ENCODE peak calls at places on chromosomes 13 and 19, in seven cellular contexts. H, U, J, R, A, P and S are unnamed samples.

GRCh38 chr19:1260749-1261511 is 8.2 kb upstream of the CIRBP start:
- DNase-seq in H (peak), U (peak), J (peak), R (peak), A (peak), P (peak), S (peak)

GRCh38 chr19:32012886-32013635 is 332.3 kb upstream of the ZNF507 start:
- DNase-seq in H (no peak), U (no peak), J (no peak), R (no peak), A (no peak), P (no peak), S (no peak)

GRCh38 chr13:28582225-28582891 is 76.6 kb upstream of the POMP start:
- DNase-seq in H (no peak), U (no peak), J (no peak), R (no peak), A (no peak), P (no peak), S (no peak)

GRCh38 chr13:50915562-50915961 is 6.0 kb downstream of the RNASEH2B start:
- DNase-seq in H (no peak), U (no peak), J (no peak), R (no peak), A (no peak), P (no peak), S (no peak)

GRCh38 chr19:56119585-56119978 is 1.5 kb downstream of the ZNF787 start:
- DNase-seq in H (no peak), U (no peak), J (peak), R (peak), A (no peak), P (peak), S (no peak)

GRCh38 chr13:31264146-31264545 is 64.4 kb downstream of the B3GLCT start:
- DNase-seq in H (no peak), U (no peak), J (no peak), R (no peak), A (no peak), P (no peak), S (no peak)

GRCh38 chr19:45789035-45789786 is 3.4 kb downstream of the DMWD start:
- DNase-seq in H (peak), U (no peak), J (no peak), R (no peak), A (no peak), P (no peak), S (no peak)

GRCh38 chr19:34220472-34221063 is 33.8 kb upstream of the GARRE1 start:
- DNase-seq in H (peak), U (peak), J (peak), R (peak), A (peak), P (peak), S (no peak)

GRCh38 chr19:33862991-33863390 is 66.3 kb downstream of the KCTD15 start:
- DNase-seq in H (no peak), U (no peak), J (no peak), R (no peak), A (no peak), P (no peak), S (peak)

GRCh38 chr13:20359335-20359734 is 127.2 kb upstream of the GJB6 start:
- DNase-seq in H (no peak), U (peak), J (peak), R (no peak), A (no peak), P (no peak), S (no peak)

GRCh38 chr19:4553775-4554174 is 5.7 kb downstream of the SEMA6B start:
- DNase-seq in H (no peak), U (no peak), J (no peak), R (no peak), A (no peak), P (no peak), S (no peak)

GRCh38 chr19:4554717-4555116 is 4.8 kb downstream of the SEMA6B start:
- DNase-seq in H (no peak), U (no peak), J (no peak), R (no peak), A (no peak), P (no peak), S (no peak)

GRCh38 chr19:4552546-4552819 is 7.0 kb downstream of the SEMA6B start:
- DNase-seq in H (no peak), U (no peak), J (no peak), R (no peak), A (no peak), P (no peak), S (no peak)

GRCh38 chr19:4550479-4551050 is 8.9 kb downstream of the SEMA6B start:
- DNase-seq in H (no peak), U (no peak), J (no peak), R (no peak), A (no peak), P (no peak), S (no peak)

DNA sequence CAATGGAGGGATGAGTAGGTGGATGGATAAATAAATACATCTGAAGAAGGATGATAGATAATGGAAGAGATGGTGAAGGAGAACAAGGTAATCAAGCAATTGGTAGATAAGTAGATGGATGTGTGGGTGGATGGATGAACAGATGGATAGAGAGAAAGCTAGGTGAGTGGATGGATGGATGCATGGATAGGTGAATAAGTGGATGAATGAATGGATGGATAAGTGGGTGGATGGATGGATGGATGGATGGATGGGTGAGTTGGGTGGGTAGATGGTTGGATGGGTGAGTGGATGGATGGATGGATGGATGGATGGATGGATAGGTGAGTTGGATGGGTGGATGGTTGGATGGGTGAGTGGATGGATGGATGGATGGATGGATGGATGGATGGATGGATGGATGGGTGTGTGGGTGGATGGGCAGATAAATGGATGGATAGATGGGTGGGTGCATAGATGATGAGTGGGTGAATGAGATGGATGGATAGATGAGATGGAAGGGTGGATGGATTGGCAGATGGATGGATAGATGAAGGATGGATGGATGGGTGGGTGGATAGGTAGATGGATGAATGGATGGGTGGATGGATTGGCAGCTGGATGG is 6.3 kb downstream of the SEMA6B start:
- DNase-seq in H (no peak), U (no peak), J (no peak), R (no peak), A (no peak), P (no peak), S (no peak)
- TF ChIP-seq CTCF in H (no peak), U (no peak), J (no peak), R (no peak), A (no peak), P (no peak), S (no peak)

DNA sequence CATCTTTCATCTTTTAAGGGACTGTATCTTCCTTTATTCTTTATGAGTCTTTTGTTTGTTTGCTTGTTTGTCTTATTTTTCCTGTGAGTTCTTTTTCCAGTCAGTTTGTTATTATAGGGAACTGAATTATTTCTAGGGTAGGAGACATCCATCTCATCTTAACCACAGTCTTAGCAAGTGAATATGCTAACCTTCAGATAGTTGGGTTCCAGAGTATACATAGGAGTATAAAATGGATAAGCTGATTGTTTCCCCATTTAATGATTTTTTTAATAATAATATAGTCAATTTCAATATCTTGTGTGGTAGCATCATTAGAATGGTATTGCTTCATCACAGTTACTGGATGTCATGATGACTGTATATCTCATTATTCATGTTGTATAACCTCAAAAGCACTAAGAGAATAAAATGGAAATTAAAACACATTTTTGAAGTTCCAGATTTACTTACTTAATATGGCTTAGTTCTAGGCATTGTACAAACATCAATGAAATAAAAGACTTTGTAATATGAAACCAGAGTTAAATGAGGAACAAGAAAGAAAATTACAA is 33.0 kb downstream of the GPC6 start:
- DNase-seq in H (no peak), U (no peak), J (no peak), R (no peak), A (no peak), P (no peak), S (no peak)
- H3K27ac ChIP-seq in H (no peak), U (no peak), J (no peak), R (no peak), A (no peak), P (no peak), S (no peak)

GRCh38 chr19:39411006-39411831 is 1.2 kb upstream of the PLEKHG2 start:
- DNase-seq in H (peak), U (no peak), J (peak), R (peak), A (peak), P (peak), S (peak)
- H3K4me3 ChIP-seq in H (peak), U (peak), J (peak), R (peak), A (peak), P (peak), S (peak)

DNA sequence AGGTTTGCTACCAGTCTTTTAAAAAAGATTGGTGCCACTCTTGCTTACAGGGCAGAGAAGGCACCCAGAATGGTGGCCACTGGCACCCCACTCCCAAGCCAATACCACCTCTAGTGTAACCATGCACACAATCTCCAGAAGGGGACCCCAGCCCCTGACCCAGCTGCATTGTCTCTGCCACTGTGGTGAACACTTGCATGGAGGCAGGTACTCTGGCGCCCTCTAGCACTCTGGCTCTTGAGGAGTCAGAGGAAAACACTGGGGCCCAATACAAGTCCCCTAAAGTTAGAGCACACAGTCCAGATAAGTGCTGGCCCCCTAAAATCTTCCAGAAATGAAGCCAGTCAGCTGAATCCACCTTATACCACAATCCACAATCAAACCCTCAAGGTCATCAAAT is 6.0 kb downstream of the ERVV-1 start:
- DNase-seq in H (no peak), U (no peak), J (no peak), R (no peak), A (peak), P (no peak), S (no peak)
- TF ChIP-seq CTCF in H (no peak), U (no peak), J (no peak), R (no peak), A (peak), P (no peak), S (no peak)

GRCh38 chr13:40665754-40666057 is 735 bp downstream of the FOXO1 start:
- DNase-seq in H (peak), U (no peak), J (no peak), R (no peak), A (no peak), P (no peak), S (no peak)
- H3K27ac ChIP-seq in H (peak), U (no peak), J (peak), R (peak), A (no peak), P (peak), S (peak)

GRCh38 chr13:99258946-99259345 is 767 bp upstream of the GPR18 start:
- DNase-seq in H (no peak), U (no peak), J (no peak), R (no peak), A (no peak), P (no peak), S (no peak)
- H3K4me3 ChIP-seq in H (peak), U (no peak), J (no peak), R (no peak), A (no peak), P (no peak), S (no peak)

GRCh38 chr19:19642506-19643157 is 825 bp downstream of the GMIP start:
- DNase-seq in H (peak), U (no peak), J (no peak), R (no peak), A (peak), P (no peak), S (no peak)
- TF ChIP-seq CTCF in H (no peak), U (no peak), J (no peak), R (no peak), A (no peak), P (no peak), S (no peak)

GRCh38 chr13:75186384-75186783 is 295.6 kb downstream of the TBC1D4 start:
- DNase-seq in H (no peak), U (no peak), J (no peak), R (no peak), A (no peak), P (no peak), S (no peak)

GRCh38 chr13:75175575-75175974 is 306.4 kb downstream of the TBC1D4 start:
- DNase-seq in H (no peak), U (no peak), J (peak), R (no peak), A (no peak), P (no peak), S (no peak)

GRCh38 chr13:75178436-75178835 is 303.5 kb downstream of the TBC1D4 start:
- DNase-seq in H (no peak), U (no peak), J (no peak), R (no peak), A (no peak), P (no peak), S (no peak)

GRCh38 chr13:75181906-75182305 is 300.1 kb downstream of the TBC1D4 start:
- DNase-seq in H (no peak), U (peak), J (peak), R (no peak), A (no peak), P (no peak), S (no peak)

GRCh38 chr13:75180805-75181455 is 301.0 kb downstream of the TBC1D4 start:
- DNase-seq in H (no peak), U (no peak), J (no peak), R (no peak), A (no peak), P (no peak), S (no peak)
- H3K27ac ChIP-seq in H (no peak), U (no peak), J (peak), R (no peak), A (no peak), P (no peak), S (no peak)